ENCODE peak calls at places on chromosomes 7 and 10, in eight cellular contexts. One of them, this sample, is unnamed.

GRCh38 chr7:30281791-30282190 is 2.6 kb upstream of the ZNRF2 start:
- DNase-seq in NCI-H345: no peak
- DNase-seq in stimulated activated CD4-positive, alpha-beta T cell treated with anti-CD3 and anti-CD28 coated beads, Interleukin-15, amount 100 ng/mL, for 24 hours: no peak
- DNase-seq in IMR-90: no peak
- DNase-seq in foreskin fibroblast: no peak
- DNase-seq in aorta: no peak
- DNase-seq in activated CD4-positive, alpha-beta T cell treated with anti-CD3 and anti-CD28 coated beads, Interleukin-2, amount 50 U/mL, for 48 hours: no peak
- DNase-seq in A673: no peak
- DNase-seq in this sample: no peak

GRCh38 chr7:151724250-151724915 is 152.5 kb downstream of the PRKAG2 start:
- DNase-seq in IMR-90: no peak
- DNase-seq in aorta: no peak
- DNase-seq in stimulated activated CD4-positive, alpha-beta T cell treated with anti-CD3 and anti-CD28 coated beads, Interleukin-15, amount 100 ng/mL, for 24 hours: no peak
- DNase-seq in NCI-H345: no peak
- DNase-seq in activated CD4-positive, alpha-beta T cell treated with anti-CD3 and anti-CD28 coated beads, Interleukin-2, amount 50 U/mL, for 48 hours: no peak
- DNase-seq in A673: no peak
- DNase-seq in foreskin fibroblast: no peak
- DNase-seq in this sample: peak; percentile 71

GRCh38 chr10:44863344-44864041 is 47.6 kb upstream of the TMEM72 start:
- DNase-seq in A673: no peak
- DNase-seq in NCI-H345: no peak
- DNase-seq in IMR-90: no peak
- DNase-seq in stimulated activated CD4-positive, alpha-beta T cell treated with anti-CD3 and anti-CD28 coated beads, Interleukin-15, amount 100 ng/mL, for 24 hours: no peak
- DNase-seq in activated CD4-positive, alpha-beta T cell treated with anti-CD3 and anti-CD28 coated beads, Interleukin-2, amount 50 U/mL, for 48 hours: no peak
- DNase-seq in foreskin fibroblast: no peak
- DNase-seq in aorta: no peak
- DNase-seq in this sample: no peak

GRCh38 chr7:66380285-66380888 is 175.3 kb downstream of the TPST1 start:
- DNase-seq in activated CD4-positive, alpha-beta T cell treated with anti-CD3 and anti-CD28 coated beads, Interleukin-2, amount 50 U/mL, for 48 hours: no peak
- DNase-seq in aorta: no peak
- DNase-seq in IMR-90: peak; percentile 47
- DNase-seq in foreskin fibroblast: peak; percentile 76
- DNase-seq in stimulated activated CD4-positive, alpha-beta T cell treated with anti-CD3 and anti-CD28 coated beads, Interleukin-15, amount 100 ng/mL, for 24 hours: no peak
- DNase-seq in NCI-H345: no peak
- DNase-seq in A673: no peak
- DNase-seq in this sample: no peak

GRCh38 chr7:85186083-85186520 is 754 bp downstream of the SEMA3D start:
- DNase-seq in foreskin fibroblast: peak; percentile 43
- DNase-seq in activated CD4-positive, alpha-beta T cell treated with anti-CD3 and anti-CD28 coated beads, Interleukin-2, amount 50 U/mL, for 48 hours: no peak
- DNase-seq in IMR-90: peak; percentile 49
- DNase-seq in NCI-H345: peak; percentile 3
- DNase-seq in aorta: peak; percentile 82
- DNase-seq in stimulated activated CD4-positive, alpha-beta T cell treated with anti-CD3 and anti-CD28 coated beads, Interleukin-15, amount 100 ng/mL, for 24 hours: no peak
- DNase-seq in A673: peak; percentile 84
- DNase-seq in this sample: peak; percentile 33

GRCh38 chr10:50576245-50576815 is 47.4 kb downstream of the SGMS1 start:
- DNase-seq in stimulated activated CD4-positive, alpha-beta T cell treated with anti-CD3 and anti-CD28 coated beads, Interleukin-15, amount 100 ng/mL, for 24 hours: no peak
- DNase-seq in activated CD4-positive, alpha-beta T cell treated with anti-CD3 and anti-CD28 coated beads, Interleukin-2, amount 50 U/mL, for 48 hours: no peak
- DNase-seq in A673: peak; percentile 52
- DNase-seq in foreskin fibroblast: no peak
- DNase-seq in aorta: no peak
- DNase-seq in IMR-90: peak; percentile 49
- DNase-seq in NCI-H345: no peak
- DNase-seq in this sample: no peak

GRCh38 chr7:47087866-47088265 is 494.0 kb downstream of the TNS3 start:
- DNase-seq in foreskin fibroblast: peak; percentile 52
- DNase-seq in aorta: no peak
- DNase-seq in stimulated activated CD4-positive, alpha-beta T cell treated with anti-CD3 and anti-CD28 coated beads, Interleukin-15, amount 100 ng/mL, for 24 hours: no peak
- DNase-seq in activated CD4-positive, alpha-beta T cell treated with anti-CD3 and anti-CD28 coated beads, Interleukin-2, amount 50 U/mL, for 48 hours: no peak
- DNase-seq in A673: no peak
- DNase-seq in NCI-H345: no peak
- DNase-seq in IMR-90: peak; percentile 61
- DNase-seq in this sample: no peak

GRCh38 chr7:155972247-155972646 is 160.0 kb upstream of the SHH start:
- DNase-seq in NCI-H345: no peak
- DNase-seq in IMR-90: no peak
- DNase-seq in stimulated activated CD4-positive, alpha-beta T cell treated with anti-CD3 and anti-CD28 coated beads, Interleukin-15, amount 100 ng/mL, for 24 hours: no peak
- DNase-seq in A673: no peak
- DNase-seq in aorta: no peak
- DNase-seq in foreskin fibroblast: no peak
- DNase-seq in activated CD4-positive, alpha-beta T cell treated with anti-CD3 and anti-CD28 coated beads, Interleukin-2, amount 50 U/mL, for 48 hours: no peak
- DNase-seq in this sample: no peak

GRCh38 chr10:75197906-75198305 is 12.7 kb upstream of the VDAC2 start:
- DNase-seq in activated CD4-positive, alpha-beta T cell treated with anti-CD3 and anti-CD28 coated beads, Interleukin-2, amount 50 U/mL, for 48 hours: no peak
- DNase-seq in foreskin fibroblast: no peak
- DNase-seq in NCI-H345: no peak
- DNase-seq in aorta: no peak
- DNase-seq in A673: no peak
- DNase-seq in stimulated activated CD4-positive, alpha-beta T cell treated with anti-CD3 and anti-CD28 coated beads, Interleukin-15, amount 100 ng/mL, for 24 hours: no peak
- DNase-seq in IMR-90: no peak
- DNase-seq in this sample: no peak

GRCh38 chr7:31794851-31795250 is 107.8 kb downstream of the PPP1R17 start:
- DNase-seq in stimulated activated CD4-positive, alpha-beta T cell treated with anti-CD3 and anti-CD28 coated beads, Interleukin-15, amount 100 ng/mL, for 24 hours: no peak
- DNase-seq in aorta: no peak
- DNase-seq in A673: no peak
- DNase-seq in foreskin fibroblast: no peak
- DNase-seq in activated CD4-positive, alpha-beta T cell treated with anti-CD3 and anti-CD28 coated beads, Interleukin-2, amount 50 U/mL, for 48 hours: no peak
- DNase-seq in IMR-90: no peak
- DNase-seq in NCI-H345: no peak
- DNase-seq in this sample: no peak

GRCh38 chr10:86500846-86501245 is 20.7 kb downstream of the WAPL start:
- DNase-seq in aorta: no peak
- DNase-seq in NCI-H345: no peak
- DNase-seq in foreskin fibroblast: peak; percentile 31
- DNase-seq in A673: no peak
- DNase-seq in IMR-90: peak; percentile 65
- DNase-seq in stimulated activated CD4-positive, alpha-beta T cell treated with anti-CD3 and anti-CD28 coated beads, Interleukin-15, amount 100 ng/mL, for 24 hours: no peak
- DNase-seq in activated CD4-positive, alpha-beta T cell treated with anti-CD3 and anti-CD28 coated beads, Interleukin-2, amount 50 U/mL, for 48 hours: no peak
- DNase-seq in this sample: no peak

GRCh38 chr10:77712207-77712606 is 74.6 kb upstream of the KCNMA1 start:
- DNase-seq in foreskin fibroblast: no peak
- DNase-seq in NCI-H345: no peak
- DNase-seq in IMR-90: no peak
- DNase-seq in activated CD4-positive, alpha-beta T cell treated with anti-CD3 and anti-CD28 coated beads, Interleukin-2, amount 50 U/mL, for 48 hours: no peak
- DNase-seq in aorta: no peak
- DNase-seq in A673: no peak
- DNase-seq in stimulated activated CD4-positive, alpha-beta T cell treated with anti-CD3 and anti-CD28 coated beads, Interleukin-15, amount 100 ng/mL, for 24 hours: no peak
- DNase-seq in this sample: no peak

GRCh38 chr10:2079603-2080078 is 342.3 kb upstream of the ADARB2 start:
- DNase-seq in stimulated activated CD4-positive, alpha-beta T cell treated with anti-CD3 and anti-CD28 coated beads, Interleukin-15, amount 100 ng/mL, for 24 hours: no peak
- DNase-seq in IMR-90: no peak
- DNase-seq in NCI-H345: no peak
- DNase-seq in activated CD4-positive, alpha-beta T cell treated with anti-CD3 and anti-CD28 coated beads, Interleukin-2, amount 50 U/mL, for 48 hours: no peak
- DNase-seq in aorta: no peak
- DNase-seq in A673: no peak
- DNase-seq in foreskin fibroblast: no peak
- DNase-seq in this sample: no peak

GRCh38 chr10:34618611-34619010 is 196.5 kb downstream of the PARD3 start:
- DNase-seq in NCI-H345: no peak
- DNase-seq in activated CD4-positive, alpha-beta T cell treated with anti-CD3 and anti-CD28 coated beads, Interleukin-2, amount 50 U/mL, for 48 hours: no peak
- DNase-seq in foreskin fibroblast: no peak
- DNase-seq in stimulated activated CD4-positive, alpha-beta T cell treated with anti-CD3 and anti-CD28 coated beads, Interleukin-15, amount 100 ng/mL, for 24 hours: no peak
- DNase-seq in aorta: no peak
- DNase-seq in A673: no peak
- DNase-seq in IMR-90: no peak
- DNase-seq in this sample: no peak

GRCh38 chr10:131230166-131230565 is 81.4 kb downstream of the TCERG1L start:
- DNase-seq in aorta: peak; percentile 62
- DNase-seq in NCI-H345: no peak
- DNase-seq in stimulated activated CD4-positive, alpha-beta T cell treated with anti-CD3 and anti-CD28 coated beads, Interleukin-15, amount 100 ng/mL, for 24 hours: no peak
- DNase-seq in foreskin fibroblast: no peak
- DNase-seq in activated CD4-positive, alpha-beta T cell treated with anti-CD3 and anti-CD28 coated beads, Interleukin-2, amount 50 U/mL, for 48 hours: no peak
- DNase-seq in IMR-90: no peak
- DNase-seq in A673: no peak
- DNase-seq in this sample: peak; percentile 61

GRCh38 chr10:128065881-128066534 is 60.2 kb downstream of the MKI67 start:
- DNase-seq in activated CD4-positive, alpha-beta T cell treated with anti-CD3 and anti-CD28 coated beads, Interleukin-2, amount 50 U/mL, for 48 hours: no peak
- DNase-seq in NCI-H345: no peak
- DNase-seq in foreskin fibroblast: no peak
- DNase-seq in A673: no peak
- DNase-seq in stimulated activated CD4-positive, alpha-beta T cell treated with anti-CD3 and anti-CD28 coated beads, Interleukin-15, amount 100 ng/mL, for 24 hours: no peak
- DNase-seq in IMR-90: no peak
- DNase-seq in aorta: no peak
- DNase-seq in this sample: no peak

GRCh38 chr7:16649196-16649595 is 3.2 kb downstream of the BZW2 start:
- DNase-seq in NCI-H345: no peak
- DNase-seq in activated CD4-positive, alpha-beta T cell treated with anti-CD3 and anti-CD28 coated beads, Interleukin-2, amount 50 U/mL, for 48 hours: no peak
- DNase-seq in IMR-90: no peak
- DNase-seq in A673: no peak
- DNase-seq in foreskin fibroblast: no peak
- DNase-seq in stimulated activated CD4-positive, alpha-beta T cell treated with anti-CD3 and anti-CD28 coated beads, Interleukin-15, amount 100 ng/mL, for 24 hours: no peak
- DNase-seq in aorta: no peak
- DNase-seq in this sample: no peak

GRCh38 chr7:151599401-151600227 is 79.9 kb upstream of the RHEB start:
- DNase-seq in aorta: peak; percentile 81
- DNase-seq in A673: no peak
- DNase-seq in NCI-H345: no peak
- DNase-seq in IMR-90: peak; percentile 93
- DNase-seq in activated CD4-positive, alpha-beta T cell treated with anti-CD3 and anti-CD28 coated beads, Interleukin-2, amount 50 U/mL, for 48 hours: peak; percentile 10
- DNase-seq in stimulated activated CD4-positive, alpha-beta T cell treated with anti-CD3 and anti-CD28 coated beads, Interleukin-15, amount 100 ng/mL, for 24 hours: peak; percentile 34
- DNase-seq in foreskin fibroblast: peak; percentile 92
- DNase-seq in this sample: no peak

GRCh38 chr7:77415474-77415821 is 701 bp downstream of the GSAP start:
- DNase-seq in A673: no peak
- DNase-seq in stimulated activated CD4-positive, alpha-beta T cell treated with anti-CD3 and anti-CD28 coated beads, Interleukin-15, amount 100 ng/mL, for 24 hours: peak; percentile 29
- DNase-seq in IMR-90: no peak
- DNase-seq in aorta: no peak
- DNase-seq in NCI-H345: peak; percentile 40
- DNase-seq in activated CD4-positive, alpha-beta T cell treated with anti-CD3 and anti-CD28 coated beads, Interleukin-2, amount 50 U/mL, for 48 hours: no peak
- DNase-seq in foreskin fibroblast: no peak
- DNase-seq in this sample: peak; percentile 83